ENCODE peak calls at places on chromosomes 6 and 20, in six cellular contexts. I, Z, O, V, C and J are unnamed samples.

GRCh38 chr6:105272783-105273182 is 93.0 kb upstream of the POPDC3 start:
- DNase-seq in I (no peak), Z (no peak), O (peak; percentile 44), V (no peak), C (peak; percentile 66), J (no peak)

GRCh38 chr6:43299338-43300293 is 1.6 kb downstream of the SLC22A7 start:
- DNase-seq in I (no peak), Z (no peak), O (no peak), V (no peak), C (no peak), J (no peak)

GRCh38 chr6:118187568-118188164 is 280.6 kb downstream of the SLC35F1 start:
- DNase-seq in I (peak; percentile 5), Z (no peak), O (no peak), V (peak; percentile 55), C (no peak), J (no peak)

GRCh38 chr6:16819752-16820151 is 58.5 kb upstream of the ATXN1 start:
- DNase-seq in I (no peak), Z (no peak), O (no peak), V (no peak), C (no peak), J (peak; percentile 12)

GRCh38 chr6:108425428-108425827 is 130.6 kb downstream of the AFG1L start:
- DNase-seq in I (no peak), Z (no peak), O (no peak), V (no peak), C (no peak), J (no peak)

GRCh38 chr6:42166444-42167141 is 6.6 kb upstream of the GUCA1A start:
- DNase-seq in I (peak; percentile 67), Z (peak; percentile 74), O (peak; percentile 94), V (peak; percentile 53), C (peak; percentile 91), J (peak; percentile 66)

GRCh38 chr6:7086488-7086887 is 21.3 kb upstream of the RREB1 start:
- DNase-seq in I (no peak), Z (peak; percentile 52), O (no peak), V (peak; percentile 34), C (no peak), J (no peak)

GRCh38 chr6:34457747-34458462 is 8.0 kb upstream of the PACSIN1 start:
- DNase-seq in I (no peak), Z (no peak), O (no peak), V (no peak), C (peak; percentile 77), J (no peak)

GRCh38 chr6:127475823-127476176 is 16.6 kb upstream of the KIAA0408 start:
- DNase-seq in I (no peak), Z (no peak), O (no peak), V (no peak), C (peak; percentile 30), J (no peak)

GRCh38 chr20:20369353-20370086 is 1.6 kb downstream of the INSM1 start:
- DNase-seq in I (no peak), Z (no peak), O (peak; percentile 41), V (no peak), C (peak; percentile 86), J (no peak)

GRCh38 chr20:48686238-48687096 is 141.3 kb downstream of the PREX1 start:
- DNase-seq in I (peak; percentile 67), Z (no peak), O (no peak), V (no peak), C (no peak), J (no peak)

GRCh38 chr6:83273596-83273995 is 80.4 kb downstream of the RWDD2A start:
- DNase-seq in I (peak; percentile 6), Z (no peak), O (no peak), V (no peak), C (no peak), J (no peak)

GRCh38 chr20:63567382-63568169 is 6.5 kb downstream of the HELZ2 start:
- DNase-seq in I (no peak), Z (peak; percentile 58), O (no peak), V (no peak), C (no peak), J (peak; percentile 42)

GRCh38 chr6:57267586-57268293 is 45.6 kb upstream of the RAB23 start:
- DNase-seq in I (peak; percentile 98), Z (peak; percentile 39), O (peak; percentile 79), V (no peak), C (no peak), J (peak; percentile 43)

GRCh38 chr6:43833223-43833995 is 63.4 kb downstream of the VEGFA start:
- DNase-seq in I (no peak), Z (no peak), O (peak; percentile 23), V (no peak), C (no peak), J (no peak)

GRCh38 chr6:139983555-139984276 is 609.3 kb upstream of the CITED2 start:
- DNase-seq in I (peak; percentile 77), Z (no peak), O (no peak), V (no peak), C (no peak), J (no peak)

GRCh38 chr20:60999256-60999655 is 252.8 kb upstream of the CDH4 start:
- DNase-seq in I (peak; percentile 79), Z (no peak), O (no peak), V (no peak), C (no peak), J (no peak)

GRCh38 chr6:36755435-36756348 is 58.1 kb downstream of the RAB44 start:
- DNase-seq in I (no peak), Z (no peak), O (no peak), V (no peak), C (no peak), J (peak; percentile 45)

GRCh38 chr6:89432875-89433636 is at the start of gene ANKRD6:
- DNase-seq in I (peak; percentile 20), Z (peak; percentile 84), O (peak; percentile 79), V (peak; percentile 80), C (peak; percentile 73), J (peak; percentile 57)

GRCh38 chr20:1310506-1311190 is 18.3 kb downstream of the SDCBP2 start:
- DNase-seq in I (no peak), Z (no peak), O (no peak), V (no peak), C (no peak), J (no peak)

GRCh38 chr20:22490287-22491187 is 93.8 kb downstream of the FOXA2 start:
- DNase-seq in I (no peak), Z (no peak), O (peak; percentile 77), V (no peak), C (peak; percentile 62), J (no peak)

GRCh38 chr6:118781897-118782296 is 112.1 kb upstream of the ASF1A start:
- DNase-seq in I (no peak), Z (no peak), O (no peak), V (no peak), C (no peak), J (no peak)

GRCh38 chr6:5119090-5119951 is 34.2 kb downstream of the PPP1R3G start:
- DNase-seq in I (no peak), Z (no peak), O (no peak), V (no peak), C (no peak), J (no peak)

GRCh38 chr20:1813101-1813529 is 82.1 kb upstream of the SIRPA start:
- DNase-seq in I (peak; percentile 55), Z (no peak), O (no peak), V (peak; percentile 37), C (no peak), J (no peak)

GRCh38 chr20:47982574-47983360 is 197.5 kb upstream of the SULF2 start:
- DNase-seq in I (no peak), Z (no peak), O (no peak), V (no peak), C (no peak), J (no peak)

GRCh38 chr20:63172726-63173125 is 43.2 kb downstream of the YTHDF1 start:
- DNase-seq in I (no peak), Z (no peak), O (peak; percentile 63), V (no peak), C (peak; percentile 71), J (peak; percentile 28)

GRCh38 chr6:79868098-79868722 is 79.1 kb downstream of the ELOVL4 start:
- DNase-seq in I (peak; percentile 65), Z (peak; percentile 60), O (peak; percentile 90), V (no peak), C (peak; percentile 38), J (peak; percentile 82)